ENCODE peak calls at places on chromosomes 7 and 10, in four cellular contexts. G is PC-3; A is foreskin keratinocyte; H is activated T-cell treated with anti-CD3 and anti-CD28 coated beads, Interleukin-2, amount 50 U/mL, for 72 hours. B is an unnamed sample.

GRCh38 chr7:105257338-105257737 is 131.4 kb downstream of the SRPK2 start:
- ATAC-seq in H (no peak), G (peak; percentile 60), A (no peak), B (no peak)

GRCh38 chr10:121734517-121735137 is 136.4 kb upstream of the FGFR2 start:
- ATAC-seq in H (no peak), G (peak; percentile 29), A (no peak), B (no peak)

GRCh38 chr10:62333988-62334682 is 40.0 kb upstream of the ZNF365 start:
- ATAC-seq in A (no peak), H (no peak), G (no peak), B (no peak)

GRCh38 chr7:2853147-2853546 is 9.0 kb upstream of the GNA12 start:
- ATAC-seq in H (no peak), G (no peak), A (no peak), B (no peak)

GRCh38 chr10:67259319-67259929 is 333.6 kb downstream of the LRRTM3 start:
- ATAC-seq in A (no peak), G (peak; percentile 70), H (no peak), B (no peak)

GRCh38 chr10:12782537-12782936 is 219.0 kb downstream of the CCDC3 start:
- ATAC-seq in H (no peak), A (peak; percentile 49), G (no peak), B (no peak)

GRCh38 chr10:78028438-78029293 is 649 bp downstream of the POLR3A start:
- ATAC-seq in A (no peak), G (peak; percentile 3), H (peak; percentile 1), B (no peak)

GRCh38 chr10:22271786-22272185 is 44.4 kb upstream of the COMMD3 start:
- ATAC-seq in A (peak; percentile 33), H (peak; percentile 93), G (no peak), B (peak; percentile 95)

GRCh38 chr7:107579546-107579880 is 533 bp upstream of the BCAP29 start:
- ATAC-seq in G (peak; percentile 16), H (no peak), A (peak; percentile 28), B (peak; percentile 3)

GRCh38 chr7:130397472-130397871 is 17.2 kb downstream of the CPA1 start:
- ATAC-seq in A (no peak), G (no peak), H (no peak), B (no peak)

GRCh38 chr7:830069-830468 is 2.2 kb upstream of the SUN1 start:
- ATAC-seq in A (no peak), H (no peak), G (no peak), B (no peak)

GRCh38 chr7:136030867-136031318 is 53.7 kb upstream of the MTPN start:
- ATAC-seq in A (peak; percentile 57), G (peak; percentile 66), H (peak; percentile 85), B (peak; percentile 85)

GRCh38 chr10:10044959-10045764 is 972.5 kb upstream of the CELF2 start:
- ATAC-seq in G (no peak), A (no peak), H (no peak), B (no peak)

GRCh38 chr7:66247387-66248078 is 42.4 kb downstream of the TPST1 start:
- ATAC-seq in G (no peak), H (no peak), A (no peak), B (no peak)

GRCh38 chr10:7457478-7458316 is 46.9 kb upstream of the SFMBT2 start:
- ATAC-seq in A (no peak), H (no peak), G (no peak), B (no peak)

GRCh38 chr7:25288536-25289283 is 60.4 kb upstream of the NPVF start:
- ATAC-seq in G (no peak), A (no peak), H (no peak), B (no peak)

GRCh38 chr7:76108540-76109233 is 60.8 kb downstream of the MDH2 start:
- ATAC-seq in G (peak; percentile 91), H (no peak), A (peak; percentile 28), B (no peak)

GRCh38 chr7:18685961-18686360 is 190.4 kb downstream of the HDAC9 start:
- ATAC-seq in A (peak; percentile 76), H (no peak), G (no peak), B (no peak)

GRCh38 chr7:143222782-143223181 is 945 bp downstream of the TAS2R40 start:
- ATAC-seq in A (no peak), G (no peak), H (no peak), B (no peak)

GRCh38 chr7:94698275-94698674 is 42.3 kb upstream of the SGCE start:
- ATAC-seq in A (peak; percentile 47), G (peak; percentile 66), H (no peak), B (no peak)

GRCh38 chr7:12582362-12582761 is 11.8 kb downstream of the SCIN start:
- ATAC-seq in H (no peak), A (no peak), G (no peak), B (no peak)

GRCh38 chr10:21135396-21135973 is 238.4 kb upstream of the NEBL start:
- ATAC-seq in G (peak; percentile 30), A (no peak), H (no peak), B (no peak)

GRCh38 chr7:101121996-101122932 is 4.6 kb upstream of the SERPINE1 start:
- ATAC-seq in G (peak; percentile 69), A (peak; percentile 43), H (no peak), B (no peak)

GRCh38 chr10:32985781-32986350 is 27.8 kb upstream of the ITGB1 start:
- ATAC-seq in G (peak; percentile 28), A (no peak), H (no peak), B (no peak)

GRCh38 chr10:14601872-14602725 is 172.6 kb downstream of the FAM107B start:
- ATAC-seq in A (peak; percentile 73), G (peak; percentile 53), H (peak; percentile 32), B (peak; percentile 37)

GRCh38 chr7:99092064-99092720 is 51.7 kb downstream of the SMURF1 start:
- ATAC-seq in H (no peak), G (no peak), A (no peak), B (no peak)

GRCh38 chr7:134813668-134814067 is 34.2 kb downstream of the CALD1 start:
- ATAC-seq in H (no peak), G (no peak), A (no peak), B (no peak)

GRCh38 chr7:138875794-138876193 is 77.8 kb upstream of the ATP6V0A4 start:
- ATAC-seq in H (peak; percentile 99), A (peak; percentile 96), G (peak; percentile 91), B (peak; percentile 98)

GRCh38 chr10:86366902-86367338 is 325 bp upstream of the GRID1 start:
- ATAC-seq in G (no peak), H (peak; percentile 37), A (peak; percentile 3), B (no peak)

GRCh38 chr10:30974355-30974754 is 57.3 kb downstream of the ZNF438 start:
- ATAC-seq in G (no peak), A (no peak), H (no peak), B (no peak)

GRCh38 chr10:80945267-80945880 is 407.7 kb downstream of the SH2D4B start:
- ATAC-seq in A (peak; percentile 50), G (no peak), H (no peak), B (no peak)

GRCh38 chr7:120185940-120186682 is 86.9 kb upstream of the KCND2 start:
- ATAC-seq in H (no peak), G (no peak), A (no peak), B (no peak)

GRCh38 chr10:71371750-71372166 is 25.0 kb upstream of the CDH23 start:
- ATAC-seq in H (peak; percentile 26), G (no peak), A (no peak), B (peak; percentile 74)

GRCh38 chr10:47053399-47053798 is 142.2 kb downstream of the PTPN20 start:
- ATAC-seq in A (no peak), G (no peak), H (no peak), B (no peak)

GRCh38 chr10:101071885-101072433 is 10.2 kb downstream of the KAZALD1 start:
- ATAC-seq in H (no peak), G (no peak), A (no peak), B (no peak)

GRCh38 chr10:69863580-69863979 is 61.9 kb downstream of the COL13A1 start:
- ATAC-seq in H (no peak), A (peak; percentile 19), G (peak; percentile 11), B (no peak)

B was measured in activated T-helper 17 cell treated with anti-CD3 and anti-CD28 coated beads, Interleukin-2, amount 50 U/mL, for 72 hours.